ENCODE peak calls at places on chromosomes 16 and 17, in ten cellular contexts. U, Q, M, P, F, B, Z, H, E and N are unnamed samples.

GRCh38 chr16:50460538-50461399 is 87.4 kb upstream of the NKD1 start:
- DNase-seq in F (no peak), Q (no peak), U (no peak), M (no peak), Z (no peak), P (no peak), H (no peak), E (no peak), B (no peak), N (no peak)

GRCh38 chr17:49015924-49016774 is 19.0 kb downstream of the IGF2BP1 start:
- DNase-seq in H (no peak), P (no peak), U (no peak), F (no peak), Z (no peak), M (no peak), E (no peak), B (no peak), Q (no peak), N (no peak)

GRCh38 chr16:31143036-31143888 is 6.6 kb downstream of the PRSS36 start:
- DNase-seq in E (no peak), H (no peak), Q (no peak), F (no peak), B (peak; percentile 83), M (peak; percentile 51), Z (no peak), U (no peak), P (no peak), N (no peak)

GRCh38 chr16:23826528-23827244 is 9.1 kb upstream of the PRKCB start:
- DNase-seq in F (no peak), Q (no peak), P (peak; percentile 28), U (no peak), Z (no peak), E (no peak), H (no peak), B (no peak), M (no peak), N (no peak)

GRCh38 chr17:49618112-49618611 is 42.5 kb downstream of the NXPH3 start:
- DNase-seq in U (no peak), Q (no peak), M (no peak), Z (no peak), B (no peak), H (no peak), P (no peak), E (no peak), F (no peak), N (no peak)

GRCh38 chr16:30183961-30184429 is 593 bp downstream of the CORO1A start:
- DNase-seq in P (peak; percentile 81), B (peak; percentile 96), U (peak; percentile 47), H (no peak), Q (no peak), Z (peak; percentile 38), M (no peak), F (peak; percentile 18), E (no peak), N (no peak)

GRCh38 chr17:62083651-62084050 is 18.6 kb upstream of the MED13 start:
- DNase-seq in H (no peak), Z (no peak), P (no peak), Q (no peak), U (no peak), B (no peak), F (no peak), E (no peak), M (no peak), N (no peak)

GRCh38 chr16:23843143-23843542 is 7.4 kb downstream of the PRKCB start:
- DNase-seq in Z (no peak), P (peak; percentile 21), F (no peak), H (no peak), Q (no peak), B (no peak), M (no peak), E (no peak), U (no peak), N (no peak)

GRCh38 chr16:26806641-26807040 is 260.1 kb upstream of the C16orf82 start:
- DNase-seq in Q (no peak), U (no peak), H (no peak), E (no peak), M (no peak), B (no peak), Z (no peak), P (no peak), F (no peak), N (no peak)

GRCh38 chr16:86476956-86477530 is 33.3 kb upstream of the FOXF1 start:
- DNase-seq in Q (no peak), E (no peak), B (no peak), M (peak; percentile 23), H (no peak), P (no peak), F (no peak), Z (no peak), U (no peak), N (peak; percentile 45)

GRCh38 chr17:11853321-11854151 is 143.7 kb downstream of the ZNF18 start:
- DNase-seq in B (no peak), Z (no peak), Q (no peak), U (no peak), M (no peak), H (no peak), E (no peak), P (no peak), F (no peak), N (no peak)

GRCh38 chr16:81796585-81797346 is 17.7 kb downstream of the PLCG2 start:
- DNase-seq in U (no peak), Z (no peak), P (peak; percentile 24), E (no peak), F (no peak), M (no peak), B (no peak), Q (no peak), H (no peak), N (no peak)

GRCh38 chr16:11576427-11577289 is 10.1 kb downstream of the LITAF start:
- DNase-seq in B (peak; percentile 54), U (no peak), H (no peak), Z (no peak), F (no peak), E (no peak), Q (no peak), P (peak; percentile 47), M (no peak), N (no peak)

GRCh38 chr16:14062261-14062660 is 8.9 kb upstream of the MRTFB start:
- DNase-seq in H (no peak), F (no peak), U (no peak), Z (no peak), B (no peak), E (no peak), M (no peak), Q (no peak), P (no peak), N (no peak)

GRCh38 chr17:48486557-48486956 is 44.3 kb downstream of the HOXB1 start:
- DNase-seq in E (peak; percentile 98), H (peak; percentile 81), U (no peak), F (no peak), Q (no peak), B (no peak), Z (no peak), P (no peak), M (no peak), N (no peak)

GRCh38 chr17:17506893-17507464 is 10.8 kb upstream of the RASD1 start:
- DNase-seq in U (no peak), F (no peak), E (no peak), M (no peak), H (no peak), B (no peak), P (no peak), Q (no peak), Z (no peak), N (no peak)

GRCh38 chr16:67936124-67936875 is at the start of gene PSMB10:
- DNase-seq in B (peak; percentile 93), M (peak; percentile 45), Q (no peak), U (peak; percentile 22), P (peak; percentile 74), H (peak; percentile 42), F (peak; percentile 57), E (no peak), Z (peak; percentile 53), N (no peak)

GRCh38 chr17:40251576-40251975 is 32.5 kb downstream of the WIPF2 start:
- DNase-seq in U (no peak), B (no peak), Z (no peak), M (no peak), P (no peak), Q (no peak), E (no peak), F (no peak), H (peak; percentile 78), N (peak; percentile 82)

GRCh38 chr16:31441956-31442355 is 633 bp downstream of the ZNF843 start:
- DNase-seq in P (no peak), Q (no peak), Z (no peak), F (no peak), E (no peak), H (no peak), M (no peak), U (no peak), B (no peak), N (no peak)

GRCh38 chr16:81409016-81409556 is 35.5 kb upstream of the CMIP start:
- DNase-seq in M (no peak), B (peak; percentile 37), E (no peak), F (no peak), Q (no peak), P (no peak), U (no peak), Z (no peak), H (no peak), N (no peak)

GRCh38 chr17:19409509-19409908 is 1.5 kb upstream of the RNF112 start:
- DNase-seq in B (no peak), H (peak; percentile 73), Z (no peak), Q (no peak), F (no peak), P (no peak), U (no peak), M (no peak), E (peak; percentile 74), N (no peak)

GRCh38 chr17:50633683-50634082 is 998 bp upstream of the ABCC3 start:
- DNase-seq in Z (no peak), F (no peak), E (no peak), Q (no peak), H (no peak), P (no peak), M (no peak), B (no peak), U (no peak), N (no peak)

GRCh38 chr17:2837147-2837561 is 40.9 kb downstream of the RAP1GAP2 start:
- DNase-seq in H (no peak), Z (no peak), E (no peak), Q (no peak), B (no peak), U (no peak), P (peak; percentile 68), M (no peak), F (no peak), N (no peak)

GRCh38 chr17:28716740-28717577 is 709 bp downstream of the RAB34 start:
- DNase-seq in B (no peak), Q (no peak), U (no peak), Z (no peak), M (peak; percentile 55), E (no peak), F (peak; percentile 74), H (no peak), P (no peak), N (no peak)

GRCh38 chr16:14354561-14355351 is 275.3 kb downstream of the PARN start:
- DNase-seq in H (no peak), F (no peak), B (no peak), P (peak; percentile 98), M (no peak), Q (no peak), E (no peak), U (no peak), Z (no peak), N (no peak)

GRCh38 chr17:9090641-9091096 is 69.4 kb downstream of the NTN1 start:
- DNase-seq in P (no peak), M (no peak), Z (no peak), F (no peak), Q (no peak), U (no peak), B (no peak), H (no peak), E (no peak), N (no peak)

GRCh38 chr17:81925860-81926450 is 1.6 kb downstream of the MAFG start:
- DNase-seq in H (no peak), E (no peak), M (no peak), B (no peak), Z (no peak), F (no peak), U (no peak), P (no peak), Q (no peak), N (no peak)

GRCh38 chr16:50802000-50802399 is 60.1 kb downstream of the CYLD start:
- DNase-seq in F (no peak), M (no peak), H (no peak), U (no peak), B (no peak), Z (no peak), E (peak; percentile 30), Q (no peak), P (no peak), N (no peak)